ENCODE peak calls at places on chromosomes 5 and 9, in eight cellular contexts. U is choroid plexus epithelial cell, A is fibroblast of pulmonary artery, E is AG09309, Y is epithelial cell of esophagus, H is brain microvascular endothelial cell, C is lower lobe of right lung, V is cardiac fibroblast. P is an unnamed sample.
A peak's percentile ranks its signal among the peaks of the same experiment; 100 is the strongest.

GRCh38 chr5:42772265-42772993 is 15.8 kb downstream of the CCDC152 start:
- DNase-seq in U (peak; percentile 28), A (peak; percentile 7), E (no peak), Y (peak; percentile 32), H (no peak), C (no peak), V (peak; percentile 4), P (no peak)

GRCh38 chr5:169702726-169703481 is 65.8 kb downstream of the DOCK2 start:
- DNase-seq in U (peak; percentile 41), A (no peak), E (no peak), Y (no peak), H (no peak), C (no peak), V (peak; percentile 54), P (no peak)

GRCh38 chr5:71891856-71892255 is 172.8 kb downstream of the CARTPT start:
- DNase-seq in U (peak; percentile 56), A (peak; percentile 68), E (no peak), Y (peak; percentile 29), H (peak; percentile 38), C (no peak), V (peak; percentile 71), P (no peak)

GRCh38 chr9:95507456-95508241 is 9.1 kb downstream of the PTCH1 start:
- DNase-seq in U (peak; percentile 73), A (peak; percentile 79), E (no peak), Y (peak; percentile 72), H (no peak), C (no peak), V (peak; percentile 83), P (peak; percentile 36)

GRCh38 chr5:103393131-103393754 is 134.7 kb downstream of the MACIR start:
- DNase-seq in U (peak; percentile 60), A (peak; percentile 89), E (peak; percentile 27), Y (no peak), H (no peak), C (no peak), V (peak; percentile 80), P (no peak)

GRCh38 chr5:83516361-83516760 is 44.8 kb downstream of the VCAN start:
- DNase-seq in U (no peak), A (peak; percentile 33), E (no peak), Y (no peak), H (no peak), C (no peak), V (no peak), P (no peak)

GRCh38 chr9:34600908-34601307 is 11.0 kb downstream of the RPP25L start:
- DNase-seq in U (no peak), A (no peak), E (no peak), Y (peak; percentile 97), H (no peak), C (no peak), V (no peak), P (no peak)

GRCh38 chr9:80951675-80952074 is 737.7 kb downstream of the TLE1 start:
- DNase-seq in U (peak; percentile 48), A (peak; percentile 25), E (no peak), Y (peak; percentile 16), H (peak; percentile 12), C (no peak), V (no peak), P (no peak)

GRCh38 chr9:105656131-105656921 is 5.9 kb upstream of the TAL2 start:
- DNase-seq in U (no peak), A (no peak), E (no peak), Y (peak; percentile 17), H (no peak), C (no peak), V (no peak), P (no peak)

GRCh38 chr5:56625577-56625976 is 189.8 kb upstream of the MAP3K1 start:
- DNase-seq in U (peak; percentile 97), A (peak; percentile 96), E (peak; percentile 37), Y (peak; percentile 63), H (no peak), C (no peak), V (peak; percentile 93), P (peak; percentile 93)

GRCh38 chr5:176151286-176151685 is 86.9 kb upstream of the SIMC1 start:
- DNase-seq in U (peak; percentile 9), A (peak; percentile 5), E (no peak), Y (no peak), H (peak; percentile 6), C (no peak), V (no peak), P (no peak)

GRCh38 chr9:89439571-89439970 is 58.3 kb downstream of the SEMA4D start:
- DNase-seq in U (no peak), A (no peak), E (no peak), Y (no peak), H (no peak), C (no peak), V (no peak), P (no peak)

GRCh38 chr5:62260510-62260909 is 45.5 kb upstream of the KIF2A start:
- DNase-seq in U (no peak), A (no peak), E (no peak), Y (no peak), H (no peak), C (no peak), V (no peak), P (no peak)

GRCh38 chr9:95048225-95049087 is 269.1 kb downstream of the FANCC start:
- DNase-seq in U (peak; percentile 43), A (peak; percentile 50), E (no peak), Y (peak; percentile 93), H (no peak), C (peak; percentile 89), V (peak; percentile 46), P (no peak)

GRCh38 chr9:124052401-124052800 is 40.8 kb downstream of the LHX2 start:
- DNase-seq in U (no peak), A (no peak), E (no peak), Y (no peak), H (no peak), C (no peak), V (no peak), P (no peak)

GRCh38 chr5:77709993-77710392 is 66.1 kb downstream of the TBCA start:
- DNase-seq in U (peak; percentile 8), A (no peak), E (no peak), Y (no peak), H (no peak), C (no peak), V (no peak), P (no peak)

GRCh38 chr5:173829826-173830225 is 58.3 kb upstream of the CPEB4 start:
- DNase-seq in U (peak; percentile 47), A (no peak), E (no peak), Y (peak; percentile 87), H (peak; percentile 4), C (no peak), V (no peak), P (peak; percentile 26)

GRCh38 chr9:92480332-92480771 is 2.0 kb downstream of the ASPN start:
- DNase-seq in U (peak; percentile 55), A (peak; percentile 38), E (no peak), Y (peak; percentile 34), H (no peak), C (no peak), V (peak; percentile 42), P (no peak)

GRCh38 chr9:92483896-92484545 is 1.7 kb upstream of the ASPN start:
- DNase-seq in U (peak; percentile 70), A (peak; percentile 50), E (no peak), Y (no peak), H (no peak), C (no peak), V (peak; percentile 63), P (no peak)

GRCh38 chr9:92484563-92484962 is 2.3 kb upstream of the ASPN start:
- DNase-seq in U (no peak), A (no peak), E (no peak), Y (no peak), H (no peak), C (no peak), V (peak; percentile 36), P (no peak)

GRCh38 chr9:92482336-92482735 is at the start of gene ASPN:
- DNase-seq in U (peak; percentile 71), A (peak; percentile 79), E (peak; percentile 67), Y (no peak), H (no peak), C (no peak), V (peak; percentile 91), P (no peak)

GRCh38 chr9:92481029-92481633 is 1.2 kb downstream of the ASPN start:
- DNase-seq in U (peak; percentile 42), A (no peak), E (no peak), Y (peak; percentile 68), H (no peak), C (no peak), V (no peak), P (no peak)
- H3K4me3 ChIP-seq in U (no peak overlapping the region), A (no peak overlapping the region), E (no peak overlapping the region), Y (no peak overlapping the region), H (no peak overlapping the region), C (no peak overlapping the region), V (no peak overlapping the region), P (no peak overlapping the region)

GRCh38 chr9:687994-688393 is 153.5 kb upstream of the DMRT1 start:
- DNase-seq in U (no peak), A (no peak), E (no peak), Y (no peak), H (no peak), C (no peak), V (no peak), P (no peak)
- H3K4me3 ChIP-seq in U (no peak overlapping the region), A (no peak overlapping the region), E (no peak overlapping the region), Y (peak overlapping the region; percentile 47), H (no peak overlapping the region), C (no peak overlapping the region), V (no peak overlapping the region), P (no peak overlapping the region)

DNA sequence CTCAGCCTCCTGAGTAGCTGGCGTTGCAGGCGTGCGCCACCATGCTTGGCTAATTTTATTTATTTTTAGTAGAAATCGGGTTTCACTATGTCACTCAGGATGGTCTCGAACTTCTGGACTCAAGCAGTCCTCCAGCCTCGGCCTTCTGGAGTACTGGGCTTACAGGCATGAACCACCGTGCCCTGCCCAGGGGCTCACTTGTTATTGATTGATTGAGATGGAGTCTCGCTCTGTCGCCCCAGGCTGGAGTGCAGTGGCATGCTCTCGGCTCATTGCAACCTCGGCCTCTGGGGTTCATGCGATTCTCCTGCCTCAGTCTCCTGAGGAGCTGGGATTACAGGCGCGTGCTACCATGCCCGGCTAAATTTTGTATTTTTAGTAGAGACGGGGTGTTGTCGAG is 1.6 kb downstream of the HSPA4 start:
- DNase-seq in U (no peak), A (no peak), E (no peak), Y (no peak), H (no peak), C (no peak), V (no peak), P (no peak)
- H3K4me3 ChIP-seq in U (peak overlapping the region; percentile 99), A (peak overlapping the region; percentile 99), E (peak overlapping the region; percentile 98), Y (peak overlapping the region; percentile 96), H (peak overlapping the region; percentile 99), C (peak overlapping the region; percentile 90), V (peak overlapping the region; percentile 99), P (peak overlapping the region; percentile 97)

GRCh38 chr9:128946544-128946943 is 859 bp downstream of the DOLK start:
- DNase-seq in U (no peak), A (no peak), E (no peak), Y (no peak), H (no peak), C (no peak), V (no peak), P (no peak)

GRCh38 chr9:128946945-128947422 is 419 bp downstream of the DOLK start:
- DNase-seq in U (peak; percentile 47), A (peak; percentile 30), E (no peak), Y (peak; percentile 26), H (peak; percentile 22), C (peak; percentile 63), V (peak; percentile 31), P (no peak)

GRCh38 chr9:128943832-128944620 is 3.4 kb downstream of the DOLK start:
- DNase-seq in U (no peak), A (no peak), E (no peak), Y (no peak), H (no peak), C (no peak), V (no peak), P (no peak)

GRCh38 chr9:128947423-128948310 is at the start of the genes DOLK and NUP188:
- DNase-seq in U (peak; percentile 91), A (peak; percentile 92), E (peak; percentile 43), Y (peak; percentile 94), H (peak; percentile 86), C (peak; percentile 97), V (peak; percentile 94), P (peak; percentile 69)

GRCh38 chr9:128945798-128946501 is 1.5 kb downstream of the DOLK start:
- DNase-seq in U (no peak), A (no peak), E (no peak), Y (no peak), H (no peak), C (no peak), V (no peak), P (no peak)
- H3K4me3 ChIP-seq in U (no peak overlapping the region), A (no peak overlapping the region), E (no peak overlapping the region), Y (no peak overlapping the region), H (no peak overlapping the region), C (peak overlapping the region; percentile 74), V (no peak overlapping the region), P (no peak overlapping the region)